ENCODE peak calls at places on chromosomes 5 and 9, in four cellular contexts. N is AG10803, L is HFFc6, A is neural progenitor cell. P is an unnamed sample.

GRCh38 chr5:128572546-128573339 is 34.7 kb upstream of the FBN2 start:
- DNase-seq in L (peak; percentile 48), A (no peak), N (no peak), P (no peak)

GRCh38 chr5:42951169-42951846 is 88.8 kb downstream of the ANXA2R start:
- DNase-seq in L (no peak), A (no peak), N (peak; percentile 50), P (no peak)

GRCh38 chr5:179192891-179193470 is 132.8 kb downstream of the ZNF354C start:
- DNase-seq in N (no peak), A (no peak), L (no peak), P (no peak)

GRCh38 chr9:108125541-108125940 is 636.0 kb upstream of the KLF4 start:
- DNase-seq in L (no peak), N (no peak), A (peak; percentile 21), P (no peak)

GRCh38 chr5:126514159-126515141 is 80.6 kb downstream of the ALDH7A1 start:
- DNase-seq in N (no peak), L (peak; percentile 20), A (no peak), P (no peak)

GRCh38 chr9:33177633-33178032 is 10.5 kb upstream of the B4GALT1 start:
- DNase-seq in A (no peak), L (no peak), N (no peak), P (no peak)

GRCh38 chr5:30469691-30470090 is 723.8 kb upstream of the CDH6 start:
- DNase-seq in N (no peak), L (no peak), A (no peak), P (no peak)

GRCh38 chr5:140208065-140208464 is 33.1 kb downstream of the CYSTM1 start:
- DNase-seq in L (no peak), A (no peak), N (no peak), P (no peak)

GRCh38 chr9:109134167-109134578 is 14.4 kb upstream of the TMEM245 start:
- DNase-seq in L (no peak), A (no peak), N (no peak), P (no peak)

GRCh38 chr9:112493738-112494137 is 7.1 kb downstream of the KIAA1958 start:
- DNase-seq in A (no peak), L (no peak), N (peak; percentile 76), P (no peak)

GRCh38 chr5:61435368-61435767 is 103.3 kb downstream of the ZSWIM6 start:
- DNase-seq in N (peak; percentile 29), A (no peak), L (no peak), P (no peak)

GRCh38 chr5:113027431-113027830 is 50.8 kb downstream of the DCP2 start:
- DNase-seq in A (no peak), L (no peak), N (no peak), P (no peak)

GRCh38 chr9:74431467-74431866 is 65.7 kb upstream of the RORB start:
- DNase-seq in L (no peak), N (no peak), A (no peak), P (no peak)

GRCh38 chr5:42396111-42396510 is 27.1 kb upstream of the GHR start:
- DNase-seq in A (no peak), N (no peak), L (no peak), P (no peak)

GRCh38 chr9:6975198-6975597 is 217.4 kb downstream of the KDM4C start:
- DNase-seq in A (no peak), L (no peak), N (no peak), P (no peak)

GRCh38 chr5:644509-644908 is 32.4 kb downstream of the CEP72 start:
- DNase-seq in L (no peak), N (no peak), A (no peak), P (no peak)

GRCh38 chr9:36154213-36154952 is 14.8 kb upstream of the CCIN start:
- DNase-seq in N (peak; percentile 70), A (no peak), L (peak; percentile 76), P (no peak)

GRCh38 chr5:153658606-153659005 is 168.1 kb downstream of the GRIA1 start:
- DNase-seq in A (peak; percentile 81), N (peak; percentile 6), L (peak; percentile 33), P (no peak)

GRCh38 chr5:159210306-159210722 is 961 bp upstream of the RNF145 start:
- DNase-seq in L (no peak), N (no peak), A (no peak), P (no peak)

GRCh38 chr5:94174748-94175411 is 433.5 kb upstream of the POU5F2 start:
- DNase-seq in N (peak; percentile 50), L (peak; percentile 75), A (no peak), P (no peak)

GRCh38 chr5:36459191-36460135 is 146.9 kb upstream of the SLC1A3 start:
- DNase-seq in L (no peak), N (no peak), A (no peak), P (no peak)

GRCh38 chr5:180313677-180314076 is 21.8 kb upstream of the MAPK9 start:
- DNase-seq in N (no peak), L (no peak), A (no peak), P (peak; percentile 58)

GRCh38 chr5:141747152-141747640 is 65.2 kb upstream of the ARAP3 start:
- DNase-seq in N (peak; percentile 15), A (peak; percentile 96), L (peak; percentile 57), P (peak; percentile 88)

GRCh38 chr9:34240021-34240420 is 61.2 kb downstream of the UBAP1 start:
- DNase-seq in L (no peak), N (no peak), A (no peak), P (no peak)

GRCh38 chr5:139847790-139848507 is 52.3 kb downstream of the PSD2 start:
- DNase-seq in L (no peak), N (peak; percentile 13), A (peak; percentile 89), P (peak; percentile 66)

GRCh38 chr5:56607551-56607950 is 207.8 kb upstream of the MAP3K1 start:
- DNase-seq in N (peak; percentile 36), A (no peak), L (no peak), P (no peak)

GRCh38 chr5:134510970-134511795 is 14.3 kb upstream of the JADE2 start:
- DNase-seq in N (peak; percentile 26), A (no peak), L (peak; percentile 28), P (no peak)

GRCh38 chr9:7095054-7095453 is 337.3 kb downstream of the KDM4C start:
- DNase-seq in N (no peak), L (no peak), A (no peak), P (no peak)

GRCh38 chr5:171850354-171850947 is 64.8 kb downstream of the SMIM23 start:
- DNase-seq in A (peak; percentile 85), N (no peak), L (no peak), P (peak; percentile 36)

GRCh38 chr5:146446861-146447733 is at the start of gene TCERG1:
- DNase-seq in N (peak; percentile 100), A (peak; percentile 99), L (peak; percentile 100), P (peak; percentile 96)

GRCh38 chr5:146448783-146449519 is 1.8 kb downstream of the TCERG1 start:
- DNase-seq in N (no peak), A (no peak), L (no peak), P (no peak)

GRCh38 chr5:146447734-146448380 is 724 bp downstream of the TCERG1 start:
- DNase-seq in A (no peak), N (peak; percentile 43), L (peak; percentile 23), P (no peak)

GRCh38 chr5:146451411-146451810 is 4.3 kb downstream of the TCERG1 start:
- DNase-seq in L (no peak), N (no peak), A (no peak), P (no peak)
- TF ChIP-seq CTCF in L (peak; percentile 57), N (no peak), A (peak; percentile 43), P (peak; percentile 53)

DNA sequence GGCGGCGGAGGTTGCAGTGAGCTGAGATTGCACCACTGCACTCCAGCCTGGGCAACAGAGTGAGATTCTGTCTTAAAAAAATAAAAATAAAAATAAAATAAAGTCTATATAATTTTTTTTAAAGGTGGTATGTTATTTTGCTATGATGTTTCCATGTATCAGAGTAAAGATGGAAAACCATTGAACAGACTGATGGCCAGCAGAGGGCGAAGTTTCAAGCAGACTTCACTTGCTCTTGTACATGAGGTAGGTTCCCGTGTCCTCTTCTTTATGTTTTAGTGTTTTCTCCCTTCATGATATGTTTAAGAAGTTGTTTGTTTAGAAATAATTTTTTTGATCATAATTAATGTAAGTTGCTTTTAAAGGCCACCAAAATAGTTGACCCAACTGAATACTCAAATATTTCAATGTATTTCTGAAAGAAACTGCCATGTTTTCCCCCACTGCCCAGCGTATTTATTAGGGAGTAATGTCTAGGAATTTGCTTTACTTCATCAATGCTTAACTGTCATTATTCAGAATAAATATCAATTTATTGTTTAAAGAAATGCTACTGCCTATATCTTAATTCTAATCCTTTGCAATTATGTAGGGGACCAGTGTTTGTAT is 146.4 kb downstream of the HACD4 start:
- DNase-seq in A (peak; percentile 59), N (peak; percentile 59), L (peak; percentile 41), P (peak; percentile 66)
- TF ChIP-seq CTCF in A (peak; percentile 67), N (peak; percentile 76), L (peak; percentile 91), P (peak; percentile 72)

GRCh38 chr5:175784230-175784629 is 87.1 kb upstream of the CPLX2 start:
- DNase-seq in N (no peak), L (no peak), A (no peak), P (no peak)

GRCh38 chr5:175790796-175791195 is 80.6 kb upstream of the CPLX2 start:
- DNase-seq in A (no peak), L (no peak), N (no peak), P (no peak)

GRCh38 chr5:175788155-175788787 is 83.1 kb upstream of the CPLX2 start:
- DNase-seq in N (no peak), A (no peak), L (no peak), P (no peak)

GRCh38 chr5:175789670-175790069 is 81.7 kb upstream of the CPLX2 start:
- DNase-seq in A (no peak), N (no peak), L (no peak), P (no peak)
- TF ChIP-seq CTCF in A (no peak), N (no peak), L (no peak), P (no peak)

DNA sequence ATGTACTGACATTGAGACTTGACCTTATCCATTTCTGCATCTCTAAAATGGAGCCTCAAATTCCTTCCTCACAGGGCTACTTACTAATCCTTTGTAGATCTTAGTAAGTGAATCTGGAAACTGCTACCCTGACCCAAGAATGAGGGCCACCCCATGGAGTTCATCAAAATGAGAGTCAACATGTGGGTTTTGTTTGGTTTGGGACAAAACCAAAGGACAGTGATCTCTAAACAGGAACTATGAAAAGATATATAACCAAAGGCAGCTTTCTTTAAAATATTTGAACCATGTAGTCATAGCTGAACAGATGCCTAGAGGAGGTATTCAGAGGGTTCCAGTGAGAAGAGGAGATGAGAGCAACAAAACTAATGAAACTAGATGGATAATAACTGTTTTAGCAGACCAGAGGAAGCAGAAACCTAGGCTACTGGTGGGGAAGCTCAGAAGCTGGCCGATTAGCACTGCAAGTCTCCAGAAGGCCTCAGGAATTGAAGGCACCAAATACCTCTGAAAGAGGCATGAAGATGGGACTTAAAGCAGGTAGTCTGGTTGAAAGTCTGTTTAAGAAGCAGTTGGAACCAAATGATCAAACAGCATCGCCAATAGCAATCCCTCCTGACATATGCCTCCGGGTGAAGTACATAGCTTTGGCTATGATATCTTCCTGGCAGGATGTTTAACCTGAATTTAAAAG is 45.8 kb downstream of the THOC3 start:
- DNase-seq in L (peak; percentile 97), N (peak; percentile 96), A (no peak), P (no peak)
- TF ChIP-seq CTCF in L (no peak), N (no peak), A (no peak), P (no peak)

DNA sequence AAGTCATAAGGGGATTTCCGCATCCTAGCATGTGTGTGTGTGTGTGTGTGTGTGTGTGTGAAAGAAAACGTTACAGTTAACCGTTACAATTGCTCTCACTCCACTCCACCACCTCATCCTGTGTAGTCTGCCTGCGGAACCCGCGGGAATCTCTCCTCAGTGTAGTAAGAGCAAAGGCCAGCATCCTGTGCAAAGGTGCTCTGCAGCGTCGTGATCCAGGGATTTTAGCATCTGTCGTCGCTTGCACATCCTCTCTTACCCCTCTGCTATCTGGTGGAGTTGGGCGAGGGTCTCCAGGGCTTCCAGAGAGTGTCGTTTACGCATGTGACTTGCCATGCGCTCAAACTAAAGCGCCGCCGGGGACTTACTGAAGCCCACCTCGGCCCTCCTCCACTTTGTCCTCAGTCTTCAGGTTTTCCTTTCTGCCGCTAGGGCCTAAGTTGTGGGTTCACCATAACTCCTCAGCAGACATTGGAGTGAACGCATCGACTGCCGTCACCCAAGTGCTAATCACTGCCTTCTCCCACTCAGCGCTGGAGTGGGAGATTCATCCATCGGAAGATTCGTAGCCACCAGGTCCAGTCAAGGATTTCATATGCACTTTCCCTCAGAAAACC is 3.9 kb downstream of the CDKN2B start:
- DNase-seq in A (peak; percentile 72), N (no peak), L (no peak), P (no peak)
- TF ChIP-seq CTCF in A (peak; percentile 36), N (no peak), L (peak; percentile 34), P (peak; percentile 6)

P was measured in glutamatergic neuron.